ENCODE peak calls at places on chromosomes 1 and 21, in eight cellular contexts. G, F, X, C, V, S, E and U are unnamed samples.

GRCh38 chr21:41703857-41704501 is 62.9 kb downstream of the RIPK4 start:
- DNase-seq in G (no peak), F (no peak), X (no peak), C (no peak), V (no peak), S (no peak), E (peak; percentile 87), U (peak; percentile 72)

GRCh38 chr21:43190544-43191340 is 21.9 kb downstream of the CRYAA start:
- DNase-seq in G (no peak), F (no peak), X (no peak), C (no peak), V (no peak), S (no peak), E (no peak), U (peak; percentile 44)

GRCh38 chr1:21174638-21175323 is 1.9 kb downstream of the EIF4G3 start:
- DNase-seq in G (no peak), F (no peak), X (no peak), C (no peak), V (no peak), S (no peak), E (no peak), U (no peak)

GRCh38 chr21:39003982-39004775 is 179.1 kb downstream of the PSMG1 start:
- DNase-seq in G (no peak), F (no peak), X (no peak), C (no peak), V (no peak), S (peak; percentile 30), E (no peak), U (no peak)

GRCh38 chr21:34692458-34693020 is 23.7 kb downstream of the CLIC6 start:
- DNase-seq in G (no peak), F (no peak), X (no peak), C (no peak), V (no peak), S (no peak), E (no peak), U (no peak)

GRCh38 chr1:237890822-237891221 is at the start of gene ZP4:
- DNase-seq in G (no peak), F (no peak), X (no peak), C (no peak), V (no peak), S (no peak), E (no peak), U (no peak)

GRCh38 chr1:107991371-107992066 is 26.5 kb upstream of the VAV3 start:
- DNase-seq in G (no peak), F (no peak), X (no peak), C (no peak), V (peak; percentile 81), S (no peak), E (no peak), U (peak; percentile 60)

GRCh38 chr21:40445349-40445921 is 401.5 kb downstream of the DSCAM start:
- DNase-seq in G (no peak), F (no peak), X (peak; percentile 43), C (no peak), V (no peak), S (no peak), E (no peak), U (no peak)

GRCh38 chr1:172254521-172255222 is 165.8 kb upstream of the C1orf105 start:
- DNase-seq in G (peak; percentile 52), F (no peak), X (no peak), C (no peak), V (no peak), S (no peak), E (no peak), U (no peak)

GRCh38 chr1:89310505-89310904 is 37.8 kb upstream of the GBP5 start:
- DNase-seq in G (no peak), F (no peak), X (no peak), C (no peak), V (no peak), S (no peak), E (no peak), U (no peak)

GRCh38 chr1:72649974-72650373 is 367.6 kb upstream of the NEGR1 start:
- DNase-seq in G (no peak), F (no peak), X (no peak), C (no peak), V (no peak), S (no peak), E (no peak), U (no peak)

GRCh38 chr21:36892201-36892600 is 74.3 kb downstream of the HLCS start:
- DNase-seq in G (no peak), F (no peak), X (no peak), C (no peak), V (no peak), S (no peak), E (no peak), U (no peak)

GRCh38 chr21:33299181-33299752 is 25.5 kb upstream of the IFNAR1 start:
- DNase-seq in G (no peak), F (peak; percentile 51), X (no peak), C (peak; percentile 36), V (no peak), S (no peak), E (peak; percentile 18), U (no peak)

GRCh38 chr1:215887618-215888017 is 320.5 kb downstream of the KCTD3 start:
- DNase-seq in G (no peak), F (no peak), X (no peak), C (no peak), V (no peak), S (no peak), E (no peak), U (no peak)

GRCh38 chr1:1169429-1170214 is 4.1 kb upstream of the TTLL10 start:
- DNase-seq in G (no peak), F (no peak), X (no peak), C (no peak), V (no peak), S (no peak), E (no peak), U (no peak)

GRCh38 chr1:15033264-15033663 is 120.3 kb upstream of the TMEM51 start:
- DNase-seq in G (no peak), F (no peak), X (no peak), C (no peak), V (no peak), S (no peak), E (no peak), U (no peak)

GRCh38 chr1:14580986-14581385 is 17.5 kb upstream of the KAZN start:
- DNase-seq in G (no peak), F (no peak), X (no peak), C (no peak), V (no peak), S (no peak), E (no peak), U (no peak)

DNA sequence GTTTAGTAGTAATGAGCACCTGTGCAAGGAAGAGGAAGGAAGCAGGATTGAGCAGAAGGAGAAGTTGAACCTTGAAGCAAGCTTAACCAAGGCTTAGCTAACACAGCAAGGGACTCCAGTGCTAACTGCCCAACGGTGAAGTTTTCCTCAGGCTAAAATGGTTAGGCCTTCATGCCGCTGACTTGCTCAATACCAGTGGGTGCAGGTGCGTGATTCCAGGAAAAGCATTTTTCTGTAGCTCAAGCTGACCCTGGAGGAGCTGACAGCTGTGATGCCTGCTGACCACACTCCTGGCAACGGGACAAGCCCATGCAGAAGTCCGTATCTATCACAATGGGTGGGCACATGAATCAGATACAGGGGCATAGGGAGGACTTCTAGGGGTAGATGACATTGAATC is 76.5 kb upstream of the FGGY start:
- DNase-seq in G (no peak), F (no peak), X (no peak), C (no peak), V (no peak), S (no peak), E (no peak), U (no peak)
- TF ChIP-seq POLR2AphosphoS5 in G (no peak), F (no peak), X (no peak), C (no peak), V (no peak), S (no peak), E (no peak), U (no peak)

GRCh38 chr1:223714849-223715709 is 2.7 kb downstream of the CAPN2 start:
- DNase-seq in G (peak; percentile 66), F (peak; percentile 62), X (no peak), C (no peak), V (no peak), S (peak; percentile 83), E (peak; percentile 47), U (no peak)
- TF ChIP-seq POLR2AphosphoS5 in G (peak; percentile 69), F (no peak), X (peak; percentile 64), C (no peak), V (no peak), S (no peak), E (no peak), U (no peak)

GRCh38 chr1:18895317-18895716 is 7.0 kb downstream of the ALDH4A1 start:
- DNase-seq in G (no peak), F (no peak), X (peak; percentile 50), C (no peak), V (no peak), S (no peak), E (no peak), U (no peak)

GRCh38 chr1:18893120-18893519 is 9.2 kb downstream of the ALDH4A1 start:
- DNase-seq in G (no peak), F (no peak), X (no peak), C (no peak), V (no peak), S (no peak), E (no peak), U (no peak)

GRCh38 chr1:18886003-18886335 is 16.4 kb downstream of the ALDH4A1 start:
- DNase-seq in G (no peak), F (no peak), X (no peak), C (no peak), V (no peak), S (no peak), E (no peak), U (no peak)

GRCh38 chr1:18885311-18886002 is 16.9 kb downstream of the ALDH4A1 start:
- DNase-seq in G (no peak), F (no peak), X (no peak), C (no peak), V (no peak), S (no peak), E (no peak), U (no peak)

GRCh38 chr1:18890704-18891103 is 11.7 kb downstream of the ALDH4A1 start:
- DNase-seq in G (no peak), F (no peak), X (no peak), C (no peak), V (no peak), S (no peak), E (no peak), U (no peak)
- TF ChIP-seq POLR2AphosphoS5 in G (no peak), F (no peak), X (no peak), C (no peak), V (no peak), S (no peak), E (no peak), U (no peak)

GRCh38 chr1:117366982-117367768 is at the start of gene MAN1A2:
- DNase-seq in G (peak; percentile 54), F (peak; percentile 75), X (peak; percentile 85), C (peak; percentile 53), V (peak; percentile 92), S (peak; percentile 87), E (peak; percentile 92), U (peak; percentile 84)

GRCh38 chr1:117365350-117366280 is 1.6 kb upstream of the MAN1A2 start:
- DNase-seq in G (no peak), F (no peak), X (no peak), C (no peak), V (no peak), S (no peak), E (no peak), U (no peak)

GRCh38 chr1:117368116-117369108 is 1.2 kb downstream of the MAN1A2 start:
- DNase-seq in G (no peak), F (no peak), X (no peak), C (no peak), V (no peak), S (peak; percentile 52), E (no peak), U (no peak)

GRCh38 chr1:117367769-117368059 is 465 bp downstream of the MAN1A2 start:
- DNase-seq in G (no peak), F (no peak), X (no peak), C (no peak), V (no peak), S (no peak), E (no peak), U (no peak)

GRCh38 chr1:117366281-117366981 is 818 bp upstream of the MAN1A2 start:
- DNase-seq in G (no peak), F (peak; percentile 74), X (peak; percentile 98), C (peak; percentile 70), V (peak; percentile 87), S (peak; percentile 96), E (peak; percentile 92), U (peak; percentile 73)
- TF ChIP-seq POLR2AphosphoS5 in G (peak; percentile 67), F (no peak), X (peak; percentile 4), C (peak; percentile 21), V (no peak), S (peak; percentile 66), E (no peak), U (peak; percentile 53)